ENCODE peak calls at places on chromosomes 16 and 17, in ten cellular contexts. B is CD8-positive, alpha-beta T cell; A is cardiac muscle cell; F is H1; L is GM23338; R is ovary; W is transverse colon; K is esophagus squamous epithelium; G is stomach; V is lower lobe of right lung. C is an unnamed sample. For H3K27me3, the result is how much of the 10 kb centered on the place peaks cover.

GRCh38 chr16:85621698-85622433 is 8.7 kb downstream of the GSE1 start:
- DNase-seq in V (no peak), G (peak), K (no peak), B (no peak), W (peak), L (no peak), A (no peak), R (no peak), F (no peak), C (no peak)

GRCh38 chr17:31803494-31804213 is 55.4 kb downstream of the COPRS start:
- DNase-seq in W (peak), V (no peak), B (no peak), G (no peak), L (no peak), F (no peak), K (no peak), A (no peak), R (no peak), C (no peak)

GRCh38 chr16:67163903-67164558 is 514 bp upstream of the HSF4 start:
- DNase-seq in G (no peak), R (peak), W (no peak), F (no peak), K (no peak), V (no peak), A (no peak), L (peak), B (no peak), C (no peak)

GRCh38 chr17:8384801-8385335 is 1.9 kb upstream of the RPL26 start:
- DNase-seq in W (no peak), V (no peak), G (no peak), F (peak), B (no peak), K (no peak), A (peak), R (no peak), L (peak), C (no peak)

GRCh38 chr16:28491080-28491969 is 549 bp downstream of the CLN3 start:
- DNase-seq in W (peak), B (no peak), A (peak), K (no peak), F (no peak), R (peak), V (peak), L (peak), G (no peak), C (no peak)

GRCh38 chr17:55432358-55433028 is 10.9 kb upstream of the MMD start:
- DNase-seq in F (no peak), A (no peak), B (no peak), G (no peak), L (no peak), R (no peak), W (no peak), K (no peak), V (no peak), C (no peak)

GRCh38 chr16:19645557-19645981 is 72.5 kb downstream of the KNOP1 start:
- DNase-seq in F (no peak), R (peak), W (peak), V (no peak), L (no peak), K (no peak), G (no peak), B (no peak), A (no peak), C (no peak)

GRCh38 chr16:81583893-81584705 is 139.5 kb downstream of the CMIP start:
- DNase-seq in W (peak), G (peak), K (no peak), F (no peak), R (no peak), V (peak), B (no peak), A (no peak), L (no peak), C (no peak)

GRCh38 chr17:44144966-44145739 is 3.4 kb downstream of the HROB start:
- DNase-seq in L (no peak), B (no peak), V (no peak), K (no peak), F (no peak), A (peak), W (no peak), R (no peak), G (no peak), C (no peak)

GRCh38 chr16:53768593-53768992 is 64.6 kb downstream of the FTO start:
- DNase-seq in G (no peak), R (no peak), W (no peak), V (no peak), K (no peak), F (no peak), A (no peak), L (no peak), B (no peak), C (no peak)

GRCh38 chr16:46947900-46948547 is 25.4 kb downstream of the DNAJA2 start:
- DNase-seq in F (no peak), L (peak), G (peak), A (peak), B (no peak), R (no peak), W (no peak), V (no peak), K (no peak), C (peak)

GRCh38 chr16:66081967-66082366 is 284.5 kb upstream of the CDH5 start:
- DNase-seq in L (peak), F (peak), R (no peak), G (no peak), B (no peak), W (no peak), K (no peak), A (no peak), V (no peak), C (no peak)

GRCh38 chr17:58277726-58278595 is 2.8 kb downstream of the MPO start:
- DNase-seq in R (no peak), F (no peak), K (no peak), L (no peak), V (no peak), A (no peak), B (no peak), G (no peak), W (no peak), C (no peak)

GRCh38 chr17:18187816-18188761 is 4.5 kb downstream of the ALKBH5 start:
- DNase-seq in B (no peak), L (no peak), R (no peak), K (no peak), F (no peak), V (no peak), G (no peak), A (no peak), W (no peak), C (no peak)

GRCh38 chr17:21510686-21511367 is 134.7 kb downstream of the KCNJ12 start:
- DNase-seq in V (no peak), R (no peak), W (no peak), K (no peak), B (no peak), L (no peak), A (no peak), F (no peak), G (no peak), C (no peak)

GRCh38 chr16:11175850-11176341 is 80.1 kb downstream of the SOCS1 start:
- DNase-seq in F (no peak), R (no peak), K (no peak), B (no peak), V (no peak), A (no peak), W (no peak), L (no peak), G (no peak), C (peak)

GRCh38 chr16:64469906-64470702 is 651.8 kb downstream of the CDH11 start:
- DNase-seq in F (no peak), B (no peak), W (no peak), K (no peak), A (peak), L (no peak), G (no peak), V (no peak), R (no peak), C (no peak)

GRCh38 chr17:14933676-14934075 is 331.4 kb downstream of the PMP22 start:
- DNase-seq in V (no peak), B (no peak), W (no peak), A (no peak), K (no peak), G (no peak), F (no peak), L (no peak), R (no peak), C (no peak)

GRCh38 chr16:75860654-75861053 is 134.4 kb upstream of the CPHXL start:
- DNase-seq in R (no peak), L (peak), F (no peak), K (no peak), V (no peak), W (no peak), A (peak), G (no peak), B (no peak), C (no peak)

GRCh38 chr16:17277981-17278381 is 192.8 kb downstream of the XYLT1 start:
- DNase-seq in F (no peak), A (peak), R (peak), L (peak), V (no peak), K (no peak), W (peak), B (no peak), G (peak), C (no peak)

GRCh38 chr17:30263552-30264333 is 28.0 kb downstream of the BLMH start:
- DNase-seq in G (no peak), W (no peak), L (no peak), F (no peak), V (no peak), R (no peak), K (no peak), B (no peak), A (peak), C (no peak)

GRCh38 chr17:80180192-80180591 is 10.4 kb downstream of the CARD14 start:
- DNase-seq in A (no peak), B (no peak), G (no peak), L (no peak), K (no peak), F (no peak), V (no peak), R (no peak), W (no peak), C (no peak)

GRCh38 chr17:66803474-66803951 is 31.4 kb upstream of the CACNG5 start:
- DNase-seq in F (peak), A (no peak), G (no peak), V (no peak), W (no peak), L (peak), B (no peak), R (no peak), K (no peak), C (no peak)

GRCh38 chr16:4664538-4665418 is 28.6 kb upstream of the NUDT16L1 start:
- DNase-seq in B (peak), K (no peak), L (no peak), W (peak), R (peak), F (no peak), A (no peak), V (peak), G (peak), C (no peak)

GRCh38 chr16:53789159-53789558 is 85.2 kb downstream of the FTO start:
- DNase-seq in K (no peak), W (no peak), R (no peak), L (no peak), G (no peak), V (no peak), A (no peak), B (no peak), F (no peak), C (no peak)

GRCh38 chr16:83532634-83533033 is 275.1 kb upstream of the HSBP1 start:
- DNase-seq in R (no peak), A (no peak), W (no peak), G (no peak), F (no peak), B (no peak), V (no peak), K (no peak), L (no peak), C (no peak)

GRCh38 chr16:8967437-8967821 is 3.7 kb upstream of the USP7 start:
- DNase-seq in V (no peak), A (no peak), F (no peak), G (no peak), R (no peak), K (no peak), B (no peak), W (no peak), L (no peak), C (no peak)

GRCh38 chr16:8631373-8631772 is 9.9 kb downstream of the METTL22 start:
- DNase-seq in B (no peak), G (no peak), A (no peak), V (no peak), L (no peak), K (no peak), F (no peak), W (no peak), R (no peak), C (no peak)

GRCh38 chr16:22006636-22007035 is 1.3 kb upstream of the MOSMO start:
- DNase-seq in F (no peak), R (no peak), W (no peak), G (no peak), L (no peak), A (no peak), B (no peak), V (no peak), K (no peak), C (no peak)
- H3K4me3 ChIP-seq in F (peak), R (no peak), W (no peak), G (no peak), L (peak), A (peak), B (no peak), V (no peak), K (no peak), C (no peak)

GRCh38 chr17:17050346-17051345 is 8.4 kb downstream of the MPRIP start:
- DNase-seq in G (peak), K (no peak), A (no peak), V (no peak), F (no peak), R (no peak), B (no peak), L (no peak), W (no peak), C (no peak)
- TF ChIP-seq CTCF in G (no peak), K (no peak), A (no peak), V (no peak), F (no peak), R (no peak), B (no peak), L (no peak), W (no peak), C (no peak)

GRCh38 chr17:49575524-49576120 is at the start of gene NXPH3:
- DNase-seq in W (peak), G (peak), A (peak), R (peak), K (no peak), B (peak), L (peak), F (no peak), V (peak), C (no peak)
- H3K27me3 ChIP-seq in W (under half), G (under half), A (under half), R (under half), K (under half), B (under half), L (under half), F (under half), V (under half), C (under half)

GRCh38 chr17:71681427-71682173 is 439.2 kb upstream of the SOX9 start:
- DNase-seq in K (no peak), L (no peak), V (no peak), R (no peak), G (no peak), A (no peak), W (peak), B (no peak), F (no peak), C (no peak)
- H3K4me3 ChIP-seq in K (no peak), L (no peak), V (no peak), R (no peak), G (no peak), A (no peak), W (no peak), B (no peak), F (no peak), C (no peak)

DNA sequence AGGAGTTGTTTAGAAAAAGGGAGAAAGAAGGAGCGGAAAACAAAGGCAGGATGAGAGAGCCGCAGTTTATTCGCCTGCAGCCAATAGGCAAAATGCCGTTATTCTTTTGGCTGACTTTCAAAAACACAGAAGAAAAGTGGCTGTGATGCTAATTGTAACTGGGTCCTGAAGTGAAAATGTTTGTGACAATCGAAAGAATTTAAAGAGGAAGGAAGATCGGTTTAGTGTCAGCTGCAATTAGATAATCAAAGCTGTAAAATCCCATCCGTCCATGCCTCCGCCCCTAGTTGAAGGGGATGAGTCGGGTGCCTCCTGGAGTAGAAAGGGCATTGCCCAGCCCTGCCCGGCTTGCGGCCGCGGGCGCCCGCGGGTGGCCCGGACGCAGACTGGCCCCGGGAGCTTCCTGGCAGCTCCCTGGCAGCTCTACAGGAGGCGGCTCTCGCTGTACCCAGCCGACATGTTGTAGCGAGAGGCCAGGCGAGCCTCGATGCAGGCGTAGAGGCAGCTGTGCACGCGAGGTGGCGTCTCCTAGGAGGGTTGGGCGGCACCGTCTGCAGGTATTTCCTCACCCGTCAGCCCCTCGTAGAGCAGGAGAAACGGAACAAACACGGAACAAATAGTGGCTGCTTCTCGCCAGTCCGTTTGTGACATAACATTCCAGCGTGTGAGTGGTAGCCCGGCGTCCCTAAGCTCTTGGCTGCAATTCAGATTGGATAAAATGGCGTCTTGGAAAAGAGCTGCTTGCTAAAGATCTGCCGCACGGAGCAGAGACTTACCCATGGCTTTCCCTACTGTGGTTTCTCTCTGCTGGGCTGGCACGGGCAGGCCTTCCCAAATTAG is 82.3 kb downstream of the TNRC6C start:
- DNase-seq in R (peak), B (peak), A (no peak), F (no peak), V (peak), W (peak), L (peak), K (no peak), G (peak), C (no peak)
- TF ChIP-seq CTCF in R (no peak), B (no peak), A (peak), F (no peak), V (no peak), W (peak), L (no peak), K (no peak), G (no peak), C (peak)

C was measured in GM06990.